ENCODE peak calls at places on chromosomes 12 and 14, in eight cellular contexts. I is mesendoderm, F is mesothelial cell of epicardium, T is renal cortical epithelial cell, H is IMR-90, A is mesenchymal stem cell, V is bronchial epithelial cell, B is fibroblast of the conjunctiva. G is an unnamed sample.

GRCh38 chr12:111445311-111446043 is 39.8 kb downstream of the SH2B3 start:
- DNase-seq in F (no peak), H (no peak), B (no peak), A (peak; percentile 70), V (no peak), T (peak; percentile 58), I (no peak), G (peak; percentile 33)

GRCh38 chr12:125528300-125528699 is 463.1 kb downstream of the AACS start:
- DNase-seq in T (no peak), H (no peak), I (no peak), A (no peak), B (no peak), V (no peak), F (no peak), G (no peak)

GRCh38 chr12:25051583-25052190 is 102.8 kb upstream of the BCAT1 start:
- DNase-seq in V (no peak), F (no peak), A (no peak), I (no peak), T (no peak), B (no peak), H (no peak), G (no peak)

GRCh38 chr12:6821271-6821673 is 349 bp upstream of the GPR162 start:
- DNase-seq in B (peak; percentile 41), F (peak; percentile 59), T (peak; percentile 42), V (peak; percentile 29), H (peak; percentile 80), I (peak; percentile 86), A (peak; percentile 90), G (peak; percentile 67)

GRCh38 chr12:68565391-68565903 is 45.3 kb upstream of the RAP1B start:
- DNase-seq in I (no peak), H (peak; percentile 88), B (peak; percentile 67), F (no peak), T (peak; percentile 67), V (peak; percentile 80), A (peak; percentile 76), G (peak; percentile 96)

GRCh38 chr14:44291516-44291915 is 215.6 kb downstream of the FSCB start:
- DNase-seq in A (no peak), B (no peak), V (no peak), F (no peak), H (no peak), T (no peak), I (no peak), G (no peak)

GRCh38 chr14:76376001-76376404 is at the start of gene ESRRB:
- DNase-seq in I (peak; percentile 91), B (no peak), T (peak; percentile 13), H (peak; percentile 5), A (no peak), F (peak; percentile 45), V (no peak), G (peak; percentile 18)

GRCh38 chr14:89144066-89144465 is 273.0 kb downstream of the FOXN3 start:
- DNase-seq in I (no peak), F (no peak), V (no peak), A (no peak), H (no peak), T (no peak), B (no peak), G (no peak)

GRCh38 chr12:98456583-98457573 is 58.5 kb upstream of the TMPO start:
- DNase-seq in B (no peak), I (peak; percentile 87), F (peak; percentile 54), V (no peak), T (peak; percentile 39), H (peak; percentile 21), A (peak; percentile 65), G (peak; percentile 86)

GRCh38 chr12:21801522-21802288 is 27.2 kb upstream of the KCNJ8 start:
- DNase-seq in A (no peak), H (no peak), F (no peak), B (no peak), I (no peak), T (peak; percentile 39), V (no peak), G (no peak)

GRCh38 chr12:46084666-46085631 is 94.6 kb upstream of the SCAF11 start:
- DNase-seq in A (no peak), H (no peak), F (no peak), T (no peak), I (peak; percentile 18), V (peak; percentile 80), B (no peak), G (no peak)

GRCh38 chr12:49187184-49187583 is 1.7 kb downstream of the TUBA1A start:
- DNase-seq in V (no peak), H (peak; percentile 61), B (peak; percentile 57), T (peak; percentile 21), A (peak; percentile 54), F (no peak), I (no peak), G (peak; percentile 84)

GRCh38 chr12:121817648-121818043 is 13.8 kb downstream of the SETD1B start:
- DNase-seq in A (no peak), I (no peak), T (no peak), H (no peak), V (no peak), F (no peak), B (no peak), G (no peak)

GRCh38 chr12:82144505-82144904 is 213.7 kb downstream of the CCDC59 start:
- DNase-seq in T (no peak), H (no peak), F (no peak), B (no peak), V (no peak), A (no peak), I (peak; percentile 18), G (peak; percentile 3)

GRCh38 chr14:29805415-29806123 is 122.1 kb downstream of the PRKD1 start:
- DNase-seq in T (peak; percentile 96), H (peak; percentile 98), A (peak; percentile 88), F (no peak), B (peak; percentile 97), I (peak; percentile 92), V (peak; percentile 90), G (peak; percentile 87)

GRCh38 chr12:116280590-116281290 is 3.2 kb upstream of the MED13L start:
- DNase-seq in H (no peak), I (no peak), A (no peak), T (no peak), F (no peak), V (no peak), B (no peak), G (no peak)

GRCh38 chr14:65281991-65282908 is 130.3 kb upstream of the FUT8 start:
- DNase-seq in A (peak; percentile 49), V (no peak), H (peak; percentile 77), T (peak; percentile 64), B (no peak), F (no peak), I (peak; percentile 97), G (peak; percentile 77)

GRCh38 chr12:76820888-76821482 is 57.1 kb downstream of the ZDHHC17 start:
- DNase-seq in F (no peak), A (peak; percentile 40), I (peak; percentile 72), T (peak; percentile 31), H (peak; percentile 47), V (peak; percentile 37), B (peak; percentile 4), G (peak; percentile 68)

GRCh38 chr12:57404966-57405640 is 25.7 kb downstream of the R3HDM2 start:
- DNase-seq in V (no peak), F (no peak), T (no peak), H (no peak), A (no peak), I (no peak), B (no peak), G (no peak)

GRCh38 chr14:94373708-94374107 is 14.7 kb downstream of the SERPINA1 start:
- DNase-seq in V (peak; percentile 98), A (peak; percentile 38), H (peak; percentile 97), F (no peak), T (peak; percentile 98), I (no peak), B (peak; percentile 78), G (peak; percentile 99)

GRCh38 chr14:58565834-58566233 is 71.9 kb upstream of the DACT1 start:
- DNase-seq in A (no peak), B (no peak), H (no peak), I (no peak), T (no peak), V (no peak), F (no peak), G (no peak)

GRCh38 chr14:70707138-70708038 is 65.7 kb downstream of the TTC9 start:
- DNase-seq in F (no peak), H (peak; percentile 41), A (peak; percentile 40), I (peak; percentile 64), V (peak; percentile 94), B (no peak), T (peak; percentile 96), G (peak; percentile 68)

GRCh38 chr12:132614029-132614428 is 3.6 kb upstream of the LRCOL1 start:
- DNase-seq in T (no peak), A (no peak), V (no peak), H (no peak), F (no peak), B (no peak), I (no peak), G (no peak)

GRCh38 chr12:17778242-17778641 is 311.8 kb downstream of the RERGL start:
- DNase-seq in V (peak; percentile 35), I (no peak), A (no peak), B (no peak), H (no peak), F (no peak), T (no peak), G (no peak)

GRCh38 chr14:59098377-59098776 is 90.1 kb upstream of the DAAM1 start:
- DNase-seq in V (peak; percentile 93), T (peak; percentile 33), B (no peak), I (no peak), A (peak; percentile 77), H (peak; percentile 98), F (no peak), G (peak; percentile 93)

GRCh38 chr12:28536088-28536487 is 345.8 kb downstream of the CCDC91 start:
- DNase-seq in B (peak; percentile 75), H (peak; percentile 85), T (peak; percentile 30), A (peak; percentile 79), I (no peak), V (peak; percentile 43), F (no peak), G (peak; percentile 89)

G was measured in GM23248.